ENCODE peak calls at places on chromosomes 2 and 18, in ten cellular contexts. E is HepG2, R is adipocyte, U is left ventricle myocardium inferior, G is mesenchymal stem cell, I is tibial artery, K is cardiac muscle cell, Q is aorta, J is adrenal gland, N is SJCRH30. X is an unnamed sample.

GRCh38 chr18:424071-424868 is 76.2 kb downstream of the COLEC12 start:
- DNase-seq in E (no peak), R (peak; percentile 34), U (no peak), G (no peak), I (no peak), K (no peak), Q (no peak), J (no peak), N (no peak), X (no peak)

GRCh38 chr2:608711-609110 is 68.5 kb downstream of the TMEM18 start:
- DNase-seq in E (no peak), R (no peak), U (no peak), G (no peak), I (no peak), K (no peak), Q (peak; percentile 67), J (peak; percentile 11), N (no peak), X (peak; percentile 1)

GRCh38 chr2:119119999-119120710 is 38.4 kb downstream of the C1QL2 start:
- DNase-seq in E (no peak), R (no peak), U (no peak), G (no peak), I (no peak), K (no peak), Q (no peak), J (peak; percentile 42), N (no peak), X (peak; percentile 31)

GRCh38 chr2:151410485-151410833 is 757 bp downstream of the RIF1 start:
- DNase-seq in E (peak; percentile 50), R (peak; percentile 47), U (peak; percentile 24), G (peak; percentile 27), I (no peak), K (peak; percentile 61), Q (no peak), J (peak; percentile 31), N (peak; percentile 37), X (peak; percentile 42)

GRCh38 chr18:8771930-8772329 is 66.6 kb downstream of the MTCL1 start:
- DNase-seq in E (no peak), R (peak; percentile 55), U (peak; percentile 61), G (no peak), I (no peak), K (no peak), Q (no peak), J (peak; percentile 26), N (peak; percentile 69), X (no peak)

GRCh38 chr18:13175754-13176210 is 42.8 kb upstream of the LDLRAD4 start:
- DNase-seq in E (peak; percentile 94), R (no peak), U (no peak), G (no peak), I (no peak), K (no peak), Q (no peak), J (no peak), N (no peak), X (no peak)

GRCh38 chr2:238864207-238865014 is 16.5 kb downstream of the TWIST2 start:
- DNase-seq in E (peak; percentile 98), R (peak; percentile 99), U (peak; percentile 76), G (peak; percentile 99), I (peak; percentile 95), K (no peak), Q (peak; percentile 95), J (peak; percentile 92), N (peak; percentile 90), X (peak; percentile 93)

GRCh38 chr2:105584437-105585010 is 160.2 kb upstream of the NCK2 start:
- DNase-seq in E (no peak), R (no peak), U (no peak), G (no peak), I (no peak), K (no peak), Q (no peak), J (no peak), N (no peak), X (no peak)

GRCh38 chr18:34028341-34028740 is 196.4 kb downstream of the NOL4 start:
- DNase-seq in E (no peak), R (no peak), U (no peak), G (no peak), I (no peak), K (no peak), Q (no peak), J (no peak), N (no peak), X (no peak)

GRCh38 chr18:28669165-28669564 is 492.2 kb upstream of the CDH2 start:
- DNase-seq in E (no peak), R (no peak), U (no peak), G (no peak), I (no peak), K (no peak), Q (no peak), J (no peak), N (no peak), X (no peak)

GRCh38 chr2:16069933-16070647 is 129.7 kb downstream of the MYCN start:
- DNase-seq in E (peak; percentile 91), R (no peak), U (no peak), G (no peak), I (no peak), K (no peak), Q (no peak), J (no peak), N (peak; percentile 88), X (peak; percentile 33)

GRCh38 chr2:26724004-26724750 is 31.7 kb downstream of the KCNK3 start:
- DNase-seq in E (peak; percentile 36), R (peak; percentile 83), U (peak; percentile 58), G (peak; percentile 72), I (peak; percentile 94), K (no peak), Q (peak; percentile 95), J (peak; percentile 95), N (peak; percentile 52), X (peak; percentile 83)

GRCh38 chr2:233844836-233845235 is 9.5 kb downstream of the HJURP start:
- DNase-seq in E (no peak), R (no peak), U (no peak), G (no peak), I (no peak), K (no peak), Q (peak; percentile 48), J (no peak), N (no peak), X (no peak)
- H3K36me3 ChIP-seq in E (peaks cover 98% of the 10 kb centered on the region), R (no peaks in the 10 kb centered on the region), U (no peaks in the 10 kb centered on the region), G (peaks cover 34% of the 10 kb centered on the region), I (no peaks in the 10 kb centered on the region), K (peaks cover 30% of the 10 kb centered on the region), Q (no peaks in the 10 kb centered on the region), J (no peaks in the 10 kb centered on the region), N (peaks cover 100% of the 10 kb centered on the region), X (no peaks in the 10 kb centered on the region)

DNA sequence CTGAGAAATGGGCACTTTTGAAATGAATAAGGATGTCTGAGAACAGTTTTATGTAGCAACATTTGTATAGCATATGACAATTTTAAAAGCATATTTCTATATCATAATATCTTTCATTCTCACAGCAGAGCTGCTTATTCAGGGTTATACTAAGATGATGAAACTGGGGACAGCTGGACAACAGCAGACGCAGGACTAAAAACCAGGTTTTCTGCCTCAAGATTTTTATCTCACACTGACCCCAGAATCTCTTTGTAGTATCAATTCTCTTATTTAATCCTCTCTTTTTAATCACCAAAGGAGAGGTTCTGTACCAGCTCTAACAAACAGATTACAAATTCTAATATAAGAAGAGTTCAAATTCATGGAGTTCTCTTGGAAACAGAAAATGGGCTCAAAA is 74.2 kb upstream of the TFCP2L1 start:
- DNase-seq in E (no peak), R (no peak), U (no peak), G (no peak), I (no peak), K (no peak), Q (no peak), J (no peak), N (no peak), X (no peak)
- H3K36me3 ChIP-seq in E (peaks cover 70% of the 10 kb centered on the region), R (peaks cover 64% of the 10 kb centered on the region), U (peaks cover 48% of the 10 kb centered on the region), G (peaks cover 43% of the 10 kb centered on the region), I (peaks cover 29% of the 10 kb centered on the region), K (peaks cover 28% of the 10 kb centered on the region), Q (no peaks in the 10 kb centered on the region), J (peaks cover 47% of the 10 kb centered on the region), N (peaks cover 17% of the 10 kb centered on the region), X (no peaks in the 10 kb centered on the region)

DNA sequence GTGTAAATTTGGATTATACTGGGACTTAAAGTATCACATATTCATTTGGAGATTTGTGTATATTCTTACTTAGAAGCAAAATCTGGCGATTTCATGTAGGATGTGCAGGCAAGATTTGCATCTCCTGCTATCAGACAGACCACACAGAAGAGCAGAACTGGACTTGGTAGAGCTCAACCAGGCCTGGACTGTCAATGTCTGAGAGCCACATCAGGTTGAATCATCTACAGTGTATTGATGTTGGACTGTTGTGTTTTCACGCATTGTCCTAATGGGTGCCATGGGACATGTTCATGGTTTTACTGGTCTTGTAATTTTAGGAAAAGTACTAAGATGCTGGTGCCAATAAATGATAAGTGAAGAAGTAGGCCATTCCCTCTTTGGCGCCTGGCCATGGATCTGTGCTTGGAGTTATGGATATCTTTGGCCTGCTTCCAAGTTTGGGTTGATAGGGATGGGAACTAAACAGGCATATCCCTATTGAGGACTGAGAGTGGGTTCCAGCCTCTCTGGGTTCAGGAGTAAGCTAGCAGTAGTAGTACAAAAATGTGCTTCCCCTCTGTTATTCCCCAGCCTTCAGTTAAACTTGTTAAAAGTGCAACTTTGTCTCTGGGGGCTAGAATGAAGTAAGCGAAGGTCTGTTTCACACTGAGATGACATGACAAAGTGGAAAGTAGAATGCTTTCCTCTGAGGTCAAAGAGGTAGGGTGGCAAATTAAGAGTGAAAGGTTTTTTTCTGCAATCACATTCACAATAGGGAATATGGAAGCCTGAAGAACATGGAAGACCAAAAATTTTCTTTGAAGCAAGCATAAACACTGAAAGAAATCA is 49.2 kb upstream of the NEMP2 start:
- DNase-seq in E (no peak), R (no peak), U (peak; percentile 64), G (no peak), I (no peak), K (no peak), Q (no peak), J (no peak), N (peak; percentile 58), X (no peak)
- H3K36me3 ChIP-seq in E (no peaks in the 10 kb centered on the region), R (no peaks in the 10 kb centered on the region), U (no peaks in the 10 kb centered on the region), G (no peaks in the 10 kb centered on the region), I (no peaks in the 10 kb centered on the region), K (no peaks in the 10 kb centered on the region), Q (no peaks in the 10 kb centered on the region), J (no peaks in the 10 kb centered on the region), N (no peaks in the 10 kb centered on the region), X (no peaks in the 10 kb centered on the region)

GRCh38 chr2:8805278-8806045 is 32.0 kb downstream of the KIDINS220 start:
- DNase-seq in E (no peak), R (no peak), U (peak; percentile 41), G (peak; percentile 62), I (no peak), K (peak; percentile 86), Q (no peak), J (no peak), N (no peak), X (no peak)

GRCh38 chr2:8803658-8804379 is 33.6 kb downstream of the KIDINS220 start:
- DNase-seq in E (peak; percentile 88), R (peak; percentile 42), U (no peak), G (peak; percentile 89), I (no peak), K (peak; percentile 20), Q (no peak), J (no peak), N (peak; percentile 49), X (no peak)

GRCh38 chr2:8800218-8800617 is 37.2 kb downstream of the KIDINS220 start:
- DNase-seq in E (no peak), R (no peak), U (no peak), G (no peak), I (no peak), K (no peak), Q (no peak), J (no peak), N (no peak), X (no peak)

GRCh38 chr2:8800821-8801220 is 36.6 kb downstream of the KIDINS220 start:
- DNase-seq in E (no peak), R (no peak), U (no peak), G (no peak), I (no peak), K (no peak), Q (no peak), J (no peak), N (no peak), X (no peak)

GRCh38 chr2:8802741-8803140 is 34.7 kb downstream of the KIDINS220 start:
- DNase-seq in E (no peak), R (no peak), U (no peak), G (no peak), I (no peak), K (no peak), Q (no peak), J (no peak), N (no peak), X (no peak)
- H3K36me3 ChIP-seq in E (peaks cover 61% of the 10 kb centered on the region), R (peaks cover 71% of the 10 kb centered on the region), U (peaks cover 66% of the 10 kb centered on the region), G (peaks cover 90% of the 10 kb centered on the region), I (peaks cover 48% of the 10 kb centered on the region), K (no peaks in the 10 kb centered on the region), Q (peaks cover 9% of the 10 kb centered on the region), J (peaks cover 56% of the 10 kb centered on the region), N (peaks cover 24% of the 10 kb centered on the region), X (no peaks in the 10 kb centered on the region)